ENCODE peak calls at places on chromosomes 13 and 19, in four cellular contexts. J is lung, D is fibroblast of lung, B is mesothelial cell of epicardium. H is an unnamed sample.

GRCh38 chr19:49716154-49716553 is 25.2 kb downstream of the CPT1C start:
- DNase-seq in J (no peak), B (no peak), D (no peak), H (no peak)

GRCh38 chr19:1496714-1497577 is 6.0 kb downstream of the REEP6 start:
- DNase-seq in D (no peak), J (no peak), B (no peak), H (peak; percentile 79)

GRCh38 chr13:40589285-40590109 is 76.9 kb downstream of the FOXO1 start:
- DNase-seq in B (no peak), D (peak; percentile 77), J (no peak), H (no peak)

GRCh38 chr19:17333611-17334413 is 843 bp downstream of the ANO8 start:
- DNase-seq in D (peak; percentile 85), J (peak; percentile 53), B (no peak), H (no peak)

GRCh38 chr19:41997121-41997850 is 3.3 kb upstream of the ATP1A3 start:
- DNase-seq in D (peak; percentile 29), B (peak; percentile 58), J (no peak), H (no peak)

GRCh38 chr19:13848811-13849241 is 28.1 kb upstream of the NANOS3 start:
- DNase-seq in B (no peak), J (no peak), D (no peak), H (no peak)

GRCh38 chr19:45498411-45499195 is at the start of gene PPM1N:
- DNase-seq in D (no peak), J (no peak), B (no peak), H (no peak)

GRCh38 chr13:99916366-99917103 is 55.0 kb downstream of the ZIC5 start:
- DNase-seq in D (peak; percentile 59), B (no peak), J (no peak), H (no peak)

GRCh38 chr19:46271488-46272197 is 25.2 kb upstream of the HIF3A start:
- DNase-seq in B (no peak), J (no peak), D (peak; percentile 100), H (no peak)

GRCh38 chr13:100517135-100517534 is 71.5 kb downstream of the GGACT start:
- DNase-seq in J (no peak), D (no peak), B (no peak), H (no peak)

GRCh38 chr13:51262501-51263211 is 40.5 kb downstream of the FAM124A start:
- DNase-seq in B (no peak), J (no peak), D (no peak), H (no peak)
- TF ChIP-seq CTCF in B (no peak), J (no peak), D (no peak), H (no peak)

DNA sequence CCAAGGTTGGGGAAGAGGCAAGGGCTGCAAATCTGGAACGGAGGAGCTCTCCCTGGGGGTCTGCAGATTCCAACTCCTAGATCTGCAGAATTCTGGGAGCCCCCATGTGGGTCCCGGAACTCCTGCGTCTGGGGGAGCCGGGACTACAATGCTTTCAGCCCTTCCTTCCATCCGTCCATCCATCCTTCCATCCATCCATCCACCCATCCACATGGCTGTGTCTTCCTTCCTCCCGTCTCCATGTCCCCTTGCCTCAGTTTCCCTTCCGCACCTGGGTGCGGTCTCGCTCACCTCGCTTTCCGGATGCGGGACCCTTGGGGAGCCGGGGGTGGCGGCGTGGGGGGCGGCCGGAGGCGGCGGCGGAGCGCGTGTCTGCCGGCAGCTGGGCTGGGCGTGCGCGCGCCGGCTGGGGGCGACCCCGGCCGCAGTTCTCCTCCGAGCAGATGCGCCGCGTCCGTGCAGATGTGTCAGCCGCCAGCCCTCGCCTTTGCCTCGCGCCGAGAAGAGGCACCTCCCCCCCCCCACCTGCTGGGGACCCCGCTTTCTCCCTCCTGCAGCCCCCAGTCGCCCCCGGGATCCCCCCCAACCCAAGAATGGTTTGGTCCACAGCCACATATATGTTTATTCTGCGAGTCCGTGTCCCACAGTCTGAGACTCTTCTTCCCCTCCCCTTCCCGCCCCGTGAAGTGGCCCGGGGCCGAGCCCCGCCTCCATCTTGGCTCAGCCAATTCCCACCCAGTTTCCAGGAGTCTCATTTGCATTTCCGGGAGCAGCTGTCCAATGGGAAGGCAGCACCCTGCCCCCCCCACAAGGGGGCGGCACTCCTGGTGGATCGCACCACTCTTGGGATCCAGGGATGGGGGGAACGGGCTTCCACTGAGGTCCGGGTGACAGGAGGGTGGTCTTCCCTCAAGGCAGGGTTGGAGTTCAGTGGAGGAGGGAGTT is 8.8 kb downstream of the ISOC2 start:
- DNase-seq in J (peak; percentile 68), B (peak; percentile 67), D (peak; percentile 73), H (peak; percentile 89)
- TF ChIP-seq CTCF in J (no peak), B (no peak), D (peak; percentile 14), H (peak; percentile 14)

GRCh38 chr13:43520331-43520730 is 266.4 kb downstream of the ENOX1 start:
- DNase-seq in J (no peak), B (no peak), D (no peak), H (no peak)
- TF ChIP-seq CTCF in J (no peak), B (no peak), D (no peak), H (no peak)

DNA sequence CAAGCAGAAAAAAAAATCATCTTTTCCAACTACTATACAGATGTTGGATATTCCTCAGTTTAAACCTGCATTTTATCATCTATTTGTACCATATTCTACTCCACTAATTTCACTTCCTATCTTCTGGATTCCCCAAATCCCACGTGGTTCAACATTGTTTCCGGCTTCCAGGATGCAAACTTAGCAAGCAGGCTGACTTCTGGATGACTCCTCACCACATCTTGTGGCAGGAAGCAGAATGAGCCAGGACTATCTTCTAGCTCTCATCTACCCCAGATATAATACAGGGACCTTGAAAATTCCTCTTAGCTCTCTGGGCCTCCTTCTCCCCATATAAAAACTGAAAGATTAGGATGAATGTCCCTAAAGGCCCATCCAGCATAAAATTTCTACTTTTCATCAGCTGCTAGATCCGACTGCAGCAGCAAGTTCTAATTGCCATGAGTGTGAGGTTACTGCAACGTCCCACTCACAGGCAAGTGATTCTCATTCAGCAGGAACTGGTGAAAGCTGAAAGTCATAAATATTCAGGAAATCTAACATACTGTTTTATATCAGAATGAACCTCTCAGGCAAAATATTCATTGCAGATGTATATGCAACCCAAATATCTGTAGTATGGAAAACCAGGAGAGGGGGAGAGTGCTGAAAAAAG is 93.4 kb downstream of the KCTD12 start:
- DNase-seq in D (peak; percentile 66), B (no peak), J (no peak), H (no peak)
- TF ChIP-seq CTCF in D (no peak), B (no peak), J (no peak), H (no peak)

DNA sequence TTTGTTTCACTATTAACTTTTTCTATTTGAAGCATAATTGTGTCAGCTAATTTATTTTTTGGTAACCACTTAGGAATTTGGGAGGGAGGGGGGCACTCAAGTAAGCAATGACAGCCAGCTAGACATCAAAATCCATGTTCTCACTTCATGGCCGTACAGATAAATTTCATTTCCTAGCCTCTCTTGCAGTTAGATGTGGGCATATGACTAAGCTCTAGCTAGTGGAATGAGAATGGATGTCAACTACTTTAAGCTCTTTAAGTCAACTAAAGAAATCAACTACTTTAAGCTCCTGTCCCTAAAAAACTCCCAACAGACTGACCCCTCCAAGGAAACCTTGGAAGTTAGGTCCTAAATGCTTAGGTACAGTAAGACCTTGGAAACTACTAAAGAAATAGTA is 92.0 kb downstream of the KCNRG start:
- DNase-seq in B (no peak), J (no peak), D (peak; percentile 45), H (no peak)
- TF ChIP-seq CTCF in B (no peak), J (no peak), D (no peak), H (no peak)

GRCh38 chr19:48006762-48007161 is 12.3 kb downstream of the ELSPBP1 start:
- DNase-seq in B (no peak), D (no peak), J (no peak), H (no peak)
- TF ChIP-seq CTCF in B (no peak), D (no peak), J (no peak), H (no peak)

GRCh38 chr13:98466634-98467236 is 110.2 kb downstream of the STK24 start:
- DNase-seq in B (no peak), D (peak; percentile 59), J (no peak), H (no peak)
- TF ChIP-seq CTCF in B (no peak), D (peak; percentile 77), J (no peak), H (peak; percentile 77)